ENCODE peak calls at places on chromosomes 4 and X, in seven cellular contexts. I is activated CD4-positive, alpha-beta memory T cell treated with anti-CD3 and anti-CD28 coated beads for 36 hours; F is SJSA1; M is HEK293T; R is activated T-cell treated with anti-CD3 and anti-CD28 coated beads, Interleukin-2, amount 50 U/mL, for 1 hour; D is activated CD8-positive, alpha-beta memory T cell treated with anti-CD3 and anti-CD28 coated beads for 48 hours; G is astrocyte of the cerebellum. A is an unnamed sample.

GRCh38 chr4:90057091-90057490 is 70.1 kb upstream of the CCSER1 start:
- DNase-seq in D (no peak), M (no peak), I (no peak), F (no peak), G (no peak), R (no peak), A (no peak)

GRCh38 chrX:104318330-104319009 is 63.7 kb upstream of the ESX1 start:
- DNase-seq in M (no peak), F (no peak), G (peak; percentile 31), R (no peak), D (no peak), I (no peak), A (no peak)

GRCh38 chrX:9537781-9538180 is 72.9 kb downstream of the TBL1X start:
- DNase-seq in M (no peak), F (no peak), R (no peak), G (no peak), D (no peak), I (no peak), A (no peak)

GRCh38 chr4:46196086-46196485 is 72.2 kb upstream of the GABRG1 start:
- DNase-seq in R (no peak), D (no peak), I (no peak), M (no peak), F (no peak), G (no peak), A (no peak)

GRCh38 chrX:110915579-110915978 is 120.0 kb upstream of the CHRDL1 start:
- DNase-seq in M (no peak), F (no peak), R (no peak), D (no peak), I (no peak), G (no peak), A (no peak)

GRCh38 chr4:183444953-183445543 is 612 bp downstream of the CDKN2AIP start:
- DNase-seq in G (no peak), R (no peak), I (no peak), D (no peak), M (peak; percentile 22), F (no peak), A (peak; percentile 58)

GRCh38 chrX:134886201-134886600 is 104.6 kb upstream of the SMIM10 start:
- DNase-seq in M (no peak), R (no peak), D (no peak), G (no peak), F (peak; percentile 29), I (peak; percentile 12), A (no peak)

GRCh38 chrX:154597221-154597620 is 12.3 kb downstream of the CTAG1A start:
- DNase-seq in F (no peak), I (no peak), M (no peak), R (no peak), D (no peak), G (no peak), A (no peak)

GRCh38 chrX:22097295-22097694 is 65.2 kb downstream of the PHEX start:
- DNase-seq in G (no peak), F (no peak), R (no peak), D (no peak), M (no peak), I (no peak), A (no peak)

GRCh38 chrX:105765691-105766090 is 56.6 kb upstream of the NRK start:
- DNase-seq in D (no peak), I (no peak), G (no peak), R (no peak), M (no peak), F (no peak), A (no peak)

GRCh38 chrX:141220342-141221008 is 21.8 kb downstream of the SPANXC start:
- DNase-seq in M (no peak), D (no peak), G (peak; percentile 70), F (peak; percentile 45), I (no peak), R (no peak), A (no peak)

GRCh38 chrX:138945219-138945618 is 233.7 kb upstream of the FGF13 start:
- DNase-seq in M (no peak), R (no peak), F (no peak), G (no peak), D (no peak), I (no peak), A (no peak)

GRCh38 chr4:86942185-86942666 is 7.4 kb downstream of the AFF1 start:
- DNase-seq in D (no peak), G (no peak), M (no peak), I (no peak), R (no peak), F (peak; percentile 43), A (no peak)

GRCh38 chr4:14749910-14750309 is 252.4 kb upstream of the CPEB2 start:
- DNase-seq in G (no peak), F (no peak), R (no peak), D (peak; percentile 1), M (no peak), I (peak; percentile 42), A (peak; percentile 34)

GRCh38 chr4:168569066-168569908 is 72.4 kb downstream of the PALLD start:
- DNase-seq in R (no peak), G (no peak), D (no peak), I (peak; percentile 40), M (peak; percentile 55), F (no peak), A (peak; percentile 26)

GRCh38 chrX:7574325-7574724 is 268.6 kb upstream of the VCX start:
- DNase-seq in I (no peak), F (no peak), D (no peak), G (no peak), M (no peak), R (no peak), A (no peak)

GRCh38 chrX:2767631-2768455 is 16.0 kb downstream of the XG start:
- DNase-seq in G (no peak), D (no peak), F (no peak), I (no peak), R (no peak), M (no peak), A (no peak)

GRCh38 chr4:110970642-110971041 is 347.8 kb upstream of the PITX2 start:
- DNase-seq in I (peak; percentile 8), D (no peak), R (no peak), M (peak; percentile 70), F (peak; percentile 5), G (peak; percentile 8), A (peak; percentile 14)

GRCh38 chrX:129961180-129962083 is 21.0 kb upstream of the BCORL1 start:
- DNase-seq in D (peak; percentile 45), I (peak; percentile 85), G (no peak), M (peak; percentile 76), F (peak; percentile 33), R (peak; percentile 60), A (peak; percentile 86)

GRCh38 chr4:54149323-54149722 is 49.4 kb downstream of the GSX2 start:
- DNase-seq in D (no peak), M (no peak), F (no peak), G (no peak), I (no peak), R (no peak), A (no peak)

GRCh38 chr4:74390677-74391076 is 25.7 kb downstream of the EREG start:
- DNase-seq in R (no peak), G (no peak), I (no peak), D (no peak), F (no peak), M (no peak), A (no peak)

GRCh38 chr4:4560136-4560535 is 18.3 kb upstream of the STX18 start:
- DNase-seq in D (no peak), F (no peak), R (no peak), I (no peak), G (no peak), M (no peak), A (no peak)

GRCh38 chr4:2275546-2276251 is 13.8 kb upstream of the MXD4 start:
- DNase-seq in F (no peak), D (no peak), I (no peak), R (no peak), M (no peak), G (no peak), A (no peak)

GRCh38 chr4:67436742-67437141 is 108.6 kb downstream of the CENPC start:
- DNase-seq in D (no peak), I (no peak), R (no peak), M (no peak), F (no peak), G (no peak), A (no peak)

GRCh38 chrX:153032397-153033118 is 23.7 kb upstream of the PNMA3 start:
- DNase-seq in I (peak; percentile 81), G (no peak), R (peak; percentile 72), F (peak; percentile 48), D (peak; percentile 30), M (peak; percentile 82), A (peak; percentile 73)

GRCh38 chrX:100413231-100413630 is 3.2 kb upstream of the PCDH19 start:
- DNase-seq in M (peak; percentile 66), G (peak; percentile 36), R (no peak), I (peak; percentile 30), F (peak; percentile 7), D (no peak), A (peak; percentile 31)

GRCh38 chrX:42694260-42694815 is 83.6 kb downstream of the PPP1R2C start:
- DNase-seq in F (no peak), M (no peak), G (no peak), I (peak; percentile 34), R (no peak), D (no peak), A (peak; percentile 12)

A was measured in activated CD8-positive, alpha-beta T cell treated with anti-CD3 and anti-CD28 coated beads for 36 hours.